ENCODE peak calls at places on chromosomes 3 and 15, in four cellular contexts. One of them, this sample, is unnamed.

GRCh38 chr15:67992834-67993233 is 61.3 kb upstream of the PIAS1 start:
- DNase-seq in BJ: no peak
- DNase-seq in progenitor cell of endocrine pancreas: no peak
- DNase-seq in B cell: no peak
- DNase-seq in this sample: no peak

GRCh38 chr3:59817511-59817910 is 767.7 kb upstream of the CFAP20DC start:
- DNase-seq in BJ: no peak
- DNase-seq in progenitor cell of endocrine pancreas: no peak
- DNase-seq in B cell: no peak
- DNase-seq in this sample: no peak

GRCh38 chr15:76328962-76329361 is 7.6 kb upstream of the ISL2 start:
- DNase-seq in BJ: no peak
- DNase-seq in progenitor cell of endocrine pancreas: no peak
- DNase-seq in B cell: no peak
- DNase-seq in this sample: no peak

GRCh38 chr15:67125589-67126502 is 60.4 kb downstream of the SMAD3 start:
- DNase-seq in BJ: peak; percentile 96
- DNase-seq in progenitor cell of endocrine pancreas: no peak
- DNase-seq in B cell: no peak
- DNase-seq in this sample: no peak

GRCh38 chr3:108234387-108234957 is 12.2 kb upstream of the IFT57 start:
- DNase-seq in BJ: no peak
- DNase-seq in progenitor cell of endocrine pancreas: no peak
- DNase-seq in B cell: no peak
- DNase-seq in this sample: no peak

GRCh38 chr15:35740761-35741160 is 194.8 kb upstream of the DPH6 start:
- DNase-seq in BJ: no peak
- DNase-seq in progenitor cell of endocrine pancreas: no peak
- DNase-seq in B cell: no peak
- DNase-seq in this sample: no peak

GRCh38 chr3:4270726-4271125 is 32.4 kb upstream of the SETMAR start:
- DNase-seq in BJ: no peak
- DNase-seq in progenitor cell of endocrine pancreas: no peak
- DNase-seq in B cell: no peak
- DNase-seq in this sample: no peak

GRCh38 chr3:82080792-82081191 is 319.3 kb upstream of the GBE1 start:
- DNase-seq in BJ: no peak
- DNase-seq in progenitor cell of endocrine pancreas: no peak
- DNase-seq in B cell: no peak
- DNase-seq in this sample: no peak

GRCh38 chr15:52496776-52497470 is 31.8 kb downstream of the MYO5A start:
- DNase-seq in BJ: peak; percentile 41
- DNase-seq in progenitor cell of endocrine pancreas: no peak
- DNase-seq in B cell: no peak
- DNase-seq in this sample: no peak

GRCh38 chr15:72227192-72227586 is 3.8 kb downstream of the PKM start:
- DNase-seq in BJ: no peak
- DNase-seq in progenitor cell of endocrine pancreas: no peak
- DNase-seq in B cell: peak; percentile 11
- DNase-seq in this sample: no peak

GRCh38 chr3:39056151-39056550 is 4.3 kb downstream of the WDR48 start:
- DNase-seq in BJ: no peak
- DNase-seq in progenitor cell of endocrine pancreas: no peak
- DNase-seq in B cell: no peak
- DNase-seq in this sample: no peak

GRCh38 chr3:113166719-113167492 is 44.5 kb upstream of the BOC start:
- DNase-seq in BJ: peak; percentile 78
- DNase-seq in progenitor cell of endocrine pancreas: no peak
- DNase-seq in B cell: no peak
- DNase-seq in this sample: peak; percentile 71

GRCh38 chr3:29642393-29643033 is 361.6 kb downstream of the RBMS3 start:
- DNase-seq in BJ: peak; percentile 20
- DNase-seq in progenitor cell of endocrine pancreas: no peak
- DNase-seq in B cell: no peak
- DNase-seq in this sample: no peak

GRCh38 chr3:178706411-178706810 is 170.2 kb downstream of the KCNMB2 start:
- DNase-seq in BJ: no peak
- DNase-seq in progenitor cell of endocrine pancreas: no peak
- DNase-seq in B cell: no peak
- DNase-seq in this sample: no peak

GRCh38 chr15:79872358-79873017 is 24.3 kb downstream of the MTHFS start:
- DNase-seq in BJ: no peak
- DNase-seq in progenitor cell of endocrine pancreas: no peak
- DNase-seq in B cell: peak; percentile 17
- DNase-seq in this sample: no peak

GRCh38 chr15:74406992-74407705 is 26.6 kb downstream of the SEMA7A start:
- DNase-seq in BJ: peak; percentile 80
- DNase-seq in progenitor cell of endocrine pancreas: no peak
- DNase-seq in B cell: no peak
- DNase-seq in this sample: no peak

GRCh38 chr3:37907906-37908305 is 46.2 kb downstream of the CTDSPL start:
- DNase-seq in BJ: no peak
- DNase-seq in progenitor cell of endocrine pancreas: no peak
- DNase-seq in B cell: no peak
- DNase-seq in this sample: no peak

GRCh38 chr3:51813539-51813938 is 34.5 kb upstream of the IQCF6 start:
- DNase-seq in BJ: no peak
- DNase-seq in progenitor cell of endocrine pancreas: no peak
- DNase-seq in B cell: no peak
- DNase-seq in this sample: no peak

GRCh38 chr3:140529558-140529957 is 148.3 kb upstream of the TRIM42 start:
- DNase-seq in BJ: no peak
- DNase-seq in progenitor cell of endocrine pancreas: no peak
- DNase-seq in B cell: no peak
- DNase-seq in this sample: no peak

GRCh38 chr3:12181301-12181700 is 22.6 kb upstream of the TIMP4 start:
- DNase-seq in BJ: no peak
- DNase-seq in progenitor cell of endocrine pancreas: no peak
- DNase-seq in B cell: no peak
- DNase-seq in this sample: no peak

GRCh38 chr15:43439268-43439667 is 53.7 kb downstream of the TP53BP1 start:
- DNase-seq in BJ: no peak
- DNase-seq in progenitor cell of endocrine pancreas: no peak
- DNase-seq in B cell: no peak
- DNase-seq in this sample: no peak

GRCh38 chr15:28985691-28986090 is 99.9 kb downstream of the APBA2 start:
- DNase-seq in BJ: no peak
- DNase-seq in progenitor cell of endocrine pancreas: no peak
- DNase-seq in B cell: no peak
- DNase-seq in this sample: no peak

GRCh38 chr15:45943255-45943654 is 308.4 kb downstream of the SQOR start:
- DNase-seq in BJ: no peak
- DNase-seq in progenitor cell of endocrine pancreas: no peak
- DNase-seq in B cell: no peak
- DNase-seq in this sample: no peak

GRCh38 chr15:28184166-28184565 is 85.1 kb upstream of the OCA2 start:
- DNase-seq in BJ: no peak
- DNase-seq in progenitor cell of endocrine pancreas: no peak
- DNase-seq in B cell: no peak
- DNase-seq in this sample: no peak

GRCh38 chr3:57555738-57556458 is at the start of gene PDE12:
- DNase-seq in BJ: peak; percentile 55
- DNase-seq in progenitor cell of endocrine pancreas: peak; percentile 64
- DNase-seq in B cell: peak; percentile 90
- DNase-seq in this sample: peak; percentile 82

GRCh38 chr3:42692667-42693529 is 7.6 kb downstream of the KLHL40 start:
- DNase-seq in BJ: no peak
- DNase-seq in progenitor cell of endocrine pancreas: no peak
- DNase-seq in B cell: no peak
- DNase-seq in this sample: no peak

GRCh38 chr3:104855702-104856101 is 511.0 kb upstream of the ALCAM start:
- DNase-seq in BJ: no peak
- DNase-seq in progenitor cell of endocrine pancreas: no peak
- DNase-seq in B cell: no peak
- DNase-seq in this sample: no peak

GRCh38 chr15:51738553-51738952 is 1.1 kb upstream of the LYSMD2 start:
- DNase-seq in BJ: no peak
- DNase-seq in progenitor cell of endocrine pancreas: no peak
- DNase-seq in B cell: no peak
- DNase-seq in this sample: no peak

GRCh38 chr15:62868507-62868906 is 174.0 kb upstream of the TPM1 start:
- DNase-seq in BJ: peak; percentile 93
- DNase-seq in progenitor cell of endocrine pancreas: no peak
- DNase-seq in B cell: no peak
- DNase-seq in this sample: no peak

GRCh38 chr3:37559461-37559860 is 302.2 kb upstream of the CTDSPL start:
- DNase-seq in BJ: no peak
- DNase-seq in progenitor cell of endocrine pancreas: no peak
- DNase-seq in B cell: no peak
- DNase-seq in this sample: no peak

GRCh38 chr3:171446801-171447578 is 13.2 kb downstream of the TNIK start:
- DNase-seq in BJ: peak; percentile 52
- DNase-seq in progenitor cell of endocrine pancreas: no peak
- DNase-seq in B cell: no peak
- DNase-seq in this sample: no peak

GRCh38 chr3:172138792-172139507 is 99.6 kb downstream of the FNDC3B start:
- DNase-seq in BJ: no peak
- DNase-seq in progenitor cell of endocrine pancreas: no peak
- DNase-seq in B cell: no peak
- DNase-seq in this sample: no peak

GRCh38 chr3:101829878-101830277 is 19.4 kb upstream of the NFKBIZ start:
- DNase-seq in BJ: no peak
- DNase-seq in progenitor cell of endocrine pancreas: no peak
- DNase-seq in B cell: no peak
- DNase-seq in this sample: no peak

GRCh38 chr3:157594413-157594812 is 91.2 kb upstream of the VEPH1 start:
- DNase-seq in BJ: no peak
- DNase-seq in progenitor cell of endocrine pancreas: no peak
- DNase-seq in B cell: no peak
- DNase-seq in this sample: no peak

GRCh38 chr3:45127130-45127822 is 18.9 kb downstream of the CDCP1 start:
- DNase-seq in BJ: no peak
- DNase-seq in progenitor cell of endocrine pancreas: no peak
- DNase-seq in B cell: no peak
- DNase-seq in this sample: no peak

GRCh38 chr3:160773722-160774121 is 17.7 kb downstream of the PPM1L start:
- DNase-seq in BJ: no peak
- DNase-seq in progenitor cell of endocrine pancreas: no peak
- DNase-seq in B cell: no peak
- DNase-seq in this sample: no peak
- TF ChIP-seq CTCF in BJ: no peak
- TF ChIP-seq CTCF in progenitor cell of endocrine pancreas: no peak
- TF ChIP-seq CTCF in B cell: no peak
- TF ChIP-seq CTCF in this sample: no peak

DNA sequence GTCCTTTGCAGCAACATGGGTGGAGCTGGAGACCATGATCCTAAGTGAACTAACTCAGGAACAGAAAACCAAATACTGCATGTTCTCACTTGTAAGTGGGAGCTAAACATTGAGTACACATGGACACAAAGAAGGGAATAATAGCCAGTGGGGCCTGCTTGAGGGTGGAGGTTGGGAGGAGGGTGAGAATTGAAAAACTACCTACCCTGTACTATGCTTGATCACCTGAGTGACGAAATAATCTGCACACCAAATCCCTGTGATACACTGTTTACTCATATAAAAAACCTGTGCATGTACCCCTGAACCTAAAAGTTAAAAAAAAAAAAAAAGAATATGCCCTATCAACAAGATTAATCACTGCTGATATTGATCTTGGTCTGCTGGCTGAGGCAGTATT is 58.7 kb upstream of the ADAMTSL3 start:
- DNase-seq in BJ: no peak
- DNase-seq in progenitor cell of endocrine pancreas: no peak
- DNase-seq in B cell: no peak
- DNase-seq in this sample: no peak
- TF ChIP-seq CTCF in BJ: no peak
- TF ChIP-seq CTCF in progenitor cell of endocrine pancreas: no peak
- TF ChIP-seq CTCF in B cell: no peak
- TF ChIP-seq CTCF in this sample: no peak

GRCh38 chr3:94412966-94413720 is 350.3 kb downstream of the NSUN3 start:
- DNase-seq in BJ: no peak
- DNase-seq in progenitor cell of endocrine pancreas: no peak
- DNase-seq in B cell: no peak
- DNase-seq in this sample: no peak
- TF ChIP-seq CTCF in BJ: no peak
- TF ChIP-seq CTCF in progenitor cell of endocrine pancreas: no peak
- TF ChIP-seq CTCF in B cell: no peak
- TF ChIP-seq CTCF in this sample: no peak

DNA sequence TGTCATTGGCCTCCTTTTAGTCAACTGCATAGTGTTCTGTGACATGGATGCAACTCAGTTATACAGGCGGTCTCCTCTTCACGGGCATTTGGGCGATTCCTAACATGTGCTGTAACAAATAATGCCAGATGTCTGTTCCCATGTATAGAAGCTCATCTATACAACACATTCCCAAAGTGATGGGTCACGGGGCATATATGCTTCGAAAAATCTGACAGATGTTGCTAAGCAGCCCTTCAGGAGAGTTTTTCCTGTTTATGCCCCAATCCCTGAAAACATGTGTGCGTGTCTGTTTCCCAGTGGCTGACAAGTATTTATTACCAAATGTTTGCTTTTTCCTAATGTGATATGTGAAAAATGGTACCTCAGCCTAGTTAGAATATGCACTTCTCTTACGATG is 25.8 kb downstream of the LRRK1 start:
- DNase-seq in BJ: no peak
- DNase-seq in progenitor cell of endocrine pancreas: no peak
- DNase-seq in B cell: no peak
- DNase-seq in this sample: no peak
- TF ChIP-seq CTCF in BJ: no peak
- TF ChIP-seq CTCF in progenitor cell of endocrine pancreas: no peak
- TF ChIP-seq CTCF in B cell: no peak
- TF ChIP-seq CTCF in this sample: no peak

DNA sequence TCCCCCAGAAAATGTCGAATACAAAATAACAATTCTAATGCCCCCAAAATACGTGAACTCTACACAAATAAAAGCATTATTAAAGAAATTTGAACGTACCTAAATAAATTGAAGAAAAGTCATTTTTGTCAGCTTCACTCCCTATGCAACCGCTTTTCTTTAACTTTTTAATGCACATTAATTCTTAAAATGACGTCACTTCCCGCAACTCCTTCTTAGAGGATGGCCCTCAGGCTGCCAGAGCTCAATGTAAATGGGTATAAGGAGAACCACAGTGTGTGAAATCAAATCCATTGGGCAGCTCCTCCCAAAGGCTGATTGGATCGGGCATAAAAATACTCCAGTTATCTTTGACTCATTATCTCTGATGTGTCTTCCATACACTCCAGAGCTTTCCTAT is 736.9 kb downstream of the GBE1 start:
- DNase-seq in BJ: no peak
- DNase-seq in progenitor cell of endocrine pancreas: no peak
- DNase-seq in B cell: no peak
- DNase-seq in this sample: no peak
- TF ChIP-seq CTCF in BJ: no peak
- TF ChIP-seq CTCF in progenitor cell of endocrine pancreas: no peak
- TF ChIP-seq CTCF in B cell: no peak
- TF ChIP-seq CTCF in this sample: no peak

This sample was measured in type B pancreatic cell.